ENCODE peak calls at places on chromosomes 5 and 9, in four cellular contexts. W is A673, U is MM.1S, Q is pancreas. I is an unnamed sample. For H3K4me1, the result is how much of the 10 kb centered on the place peaks cover.

GRCh38 chr5:119878712-119879111 is 249.4 kb downstream of the FAM170A start:
- DNase-seq in W (no peak), U (no peak), Q (no peak), I (no peak)

GRCh38 chr5:34978681-34979080 is 49.3 kb downstream of the DNAJC21 start:
- DNase-seq in W (no peak), U (no peak), Q (no peak), I (no peak)

GRCh38 chr5:24642022-24642421 is 2.8 kb downstream of the CDH10 start:
- DNase-seq in W (peak), U (peak), Q (no peak), I (no peak)

GRCh38 chr9:137167113-137167751 is 2.6 kb downstream of the LRRC26 start:
- DNase-seq in W (no peak), U (no peak), Q (no peak), I (no peak)

GRCh38 chr5:10949856-10950630 is 189.0 kb upstream of the DAP start:
- DNase-seq in W (no peak), U (no peak), Q (no peak), I (no peak)

GRCh38 chr5:72599519-72600400 is 92.5 kb upstream of the ZNF366 start:
- DNase-seq in W (no peak), U (no peak), Q (no peak), I (no peak)

GRCh38 chr5:151906246-151906645 is 18.4 kb downstream of the GLRA1 start:
- DNase-seq in W (peak), U (no peak), Q (no peak), I (no peak)

GRCh38 chr9:99576830-99577229 is 244.9 kb upstream of the NR4A3 start:
- DNase-seq in W (no peak), U (no peak), Q (no peak), I (no peak)

GRCh38 chr5:128358826-128359225 is 179.2 kb downstream of the FBN2 start:
- DNase-seq in W (no peak), U (no peak), Q (no peak), I (no peak)

GRCh38 chr5:52605992-52606321 is 181.8 kb upstream of the ITGA1 start:
- DNase-seq in W (no peak), U (no peak), Q (no peak), I (no peak)

GRCh38 chr5:150141544-150142188 is 14.0 kb downstream of the PDGFRB start:
- DNase-seq in W (no peak), U (no peak), Q (no peak), I (no peak)

GRCh38 chr9:79264511-79265448 is 307.0 kb upstream of the TLE4 start:
- DNase-seq in W (peak), U (no peak), Q (no peak), I (no peak)

GRCh38 chr5:100706796-100707195 is 171.6 kb downstream of the FAM174A start:
- DNase-seq in W (peak), U (peak), Q (no peak), I (no peak)

GRCh38 chr5:145463634-145464033 is 371.5 kb downstream of the PRELID2 start:
- DNase-seq in W (no peak), U (no peak), Q (no peak), I (no peak)

GRCh38 chr9:135095470-135096407 is 8.3 kb downstream of the OLFM1 start:
- DNase-seq in W (peak), U (no peak), Q (peak), I (no peak)

GRCh38 chr5:109718632-109719031 is 28.9 kb downstream of the MAN2A1 start:
- DNase-seq in W (no peak), U (no peak), Q (no peak), I (no peak)

GRCh38 chr5:133996683-133997252 is 8.0 kb downstream of the VDAC1 start:
- DNase-seq in W (no peak), U (no peak), Q (no peak), I (no peak)

GRCh38 chr5:180600554-180601041 is 9.3 kb upstream of the SCGB3A1 start:
- DNase-seq in W (no peak), U (no peak), Q (no peak), I (no peak)

GRCh38 chr5:176489077-176489476 is 40.9 kb downstream of the FAF2 start:
- DNase-seq in W (no peak), U (no peak), Q (no peak), I (no peak)

GRCh38 chr5:55997742-55998351 is 3.1 kb upstream of the IL6ST start:
- DNase-seq in W (no peak), U (no peak), Q (no peak), I (no peak)

GRCh38 chr9:84315278-84315877 is 25.2 kb downstream of the SLC28A3 start:
- DNase-seq in W (peak), U (peak), Q (no peak), I (peak)

GRCh38 chr5:170630711-170631141 is 126.9 kb downstream of the KCNIP1 start:
- DNase-seq in W (no peak), U (no peak), Q (no peak), I (no peak)

GRCh38 chr5:133520991-133521706 is 91.2 kb downstream of the FSTL4 start:
- DNase-seq in W (no peak), U (no peak), Q (no peak), I (no peak)

GRCh38 chr5:27875148-27875547 is 836.8 kb upstream of the CDH9 start:
- DNase-seq in W (no peak), U (no peak), Q (no peak), I (no peak)

GRCh38 chr5:1184481-1184880 is 16.9 kb upstream of the SLC6A19 start:
- DNase-seq in W (no peak), U (no peak), Q (peak), I (peak)

GRCh38 chr5:88325868-88326267 is 57.2 kb upstream of the TMEM161B start:
- DNase-seq in W (no peak), U (no peak), Q (no peak), I (no peak)

DNA sequence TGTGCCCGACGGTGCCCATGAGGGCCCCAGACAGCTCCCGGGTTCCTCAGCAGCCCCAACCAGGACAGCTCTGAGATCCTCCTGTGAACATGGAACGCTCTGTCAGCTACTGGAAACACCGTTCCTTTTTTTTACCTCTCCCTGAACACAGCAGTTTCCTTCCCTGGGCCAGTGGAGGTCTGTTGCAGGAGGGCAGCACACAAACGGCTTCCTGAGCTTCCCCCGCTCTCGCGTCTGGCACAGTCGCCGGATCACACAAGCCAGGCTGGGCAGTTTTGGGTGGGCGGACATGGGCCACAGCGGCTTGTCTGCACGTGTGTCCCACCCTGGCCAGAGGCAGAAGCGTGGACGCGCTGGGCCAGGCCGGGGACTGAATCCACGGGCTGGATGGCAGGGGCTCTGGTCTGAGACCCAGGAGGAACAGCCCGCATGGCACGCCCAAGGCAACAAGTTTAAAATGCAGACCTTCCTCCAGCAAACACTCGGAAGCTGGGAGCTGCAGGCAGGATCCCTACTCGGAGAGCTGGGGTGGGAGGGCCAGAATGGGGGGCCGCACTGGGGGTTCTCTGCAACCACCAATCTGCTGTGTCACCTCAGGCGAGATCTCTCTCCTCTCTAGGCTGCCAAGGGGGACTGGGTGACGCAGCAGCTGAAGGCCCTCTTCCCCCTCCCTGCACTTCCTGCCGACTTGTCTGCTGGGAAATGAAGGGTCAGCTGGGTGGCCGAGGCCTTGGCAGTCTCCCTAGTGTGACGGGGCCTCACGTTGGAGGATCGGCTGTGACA is 106.9 kb upstream of the SARDH start:
- DNase-seq in W (no peak), U (no peak), Q (no peak), I (peak)
- H3K4me1 ChIP-seq in W (under half), U (under half), Q (under half), I (under half)

GRCh38 chr9:89619019-89619418 is 14.2 kb downstream of the GADD45G start:
- DNase-seq in W (no peak), U (no peak), Q (no peak), I (no peak)
- TF ChIP-seq CTCF in W (no peak), U (no peak), Q (no peak), I (no peak)

GRCh38 chr5:14036514-14036913 is 92.0 kb upstream of the DNAH5 start:
- DNase-seq in W (no peak), U (no peak), Q (no peak), I (no peak)
- H3K4me1 ChIP-seq in W (under half), U (under half), Q (under half), I (under half)

DNA sequence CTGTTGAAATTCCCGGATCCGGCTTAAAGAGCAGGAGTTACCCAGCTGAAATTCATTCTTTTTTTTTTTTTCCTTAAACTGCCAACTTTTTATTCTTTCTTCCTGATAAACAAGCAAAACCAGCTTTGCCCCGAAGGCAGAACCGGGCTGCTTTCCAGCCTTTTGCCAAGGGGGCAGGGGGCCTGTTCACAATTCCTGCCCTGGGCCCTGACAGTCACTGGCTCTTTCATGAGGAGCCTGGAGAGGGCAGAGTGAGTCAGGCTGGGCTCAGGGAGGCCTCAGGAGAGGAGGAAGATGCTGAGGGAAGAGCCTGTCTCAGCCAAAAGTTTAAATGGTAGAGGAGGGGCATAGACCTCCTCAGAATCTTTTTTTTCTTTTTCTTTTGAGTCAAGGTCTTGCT is 4.8 kb downstream of the GLIPR2 start:
- DNase-seq in W (no peak), U (no peak), Q (no peak), I (no peak)
- TF ChIP-seq CTCF in W (no peak), U (no peak), Q (no peak), I (peak)

DNA sequence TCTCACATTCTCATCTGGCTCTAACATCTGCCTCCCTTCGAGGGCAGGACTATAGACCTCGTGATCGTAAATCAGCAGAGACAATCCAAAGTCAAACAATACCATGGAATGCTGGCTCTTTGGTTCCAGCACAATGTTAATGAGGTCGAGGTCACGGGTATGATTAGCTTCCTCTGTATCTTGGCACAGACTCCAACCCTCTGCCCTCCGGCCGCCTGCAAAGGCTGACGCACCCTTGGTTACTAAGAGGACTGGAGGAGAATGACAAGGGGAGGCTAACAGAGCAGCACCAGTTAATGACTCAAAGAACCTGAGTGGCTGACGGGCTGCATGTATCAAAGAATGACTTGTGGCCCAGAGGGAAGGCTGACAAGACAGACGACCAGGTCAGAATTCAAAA is 10.1 kb downstream of the LHFPL2 start:
- DNase-seq in W (no peak), U (no peak), Q (peak), I (peak)
- H3K4me1 ChIP-seq in W (under half), U (under half), Q (under half), I (half or more)

DNA sequence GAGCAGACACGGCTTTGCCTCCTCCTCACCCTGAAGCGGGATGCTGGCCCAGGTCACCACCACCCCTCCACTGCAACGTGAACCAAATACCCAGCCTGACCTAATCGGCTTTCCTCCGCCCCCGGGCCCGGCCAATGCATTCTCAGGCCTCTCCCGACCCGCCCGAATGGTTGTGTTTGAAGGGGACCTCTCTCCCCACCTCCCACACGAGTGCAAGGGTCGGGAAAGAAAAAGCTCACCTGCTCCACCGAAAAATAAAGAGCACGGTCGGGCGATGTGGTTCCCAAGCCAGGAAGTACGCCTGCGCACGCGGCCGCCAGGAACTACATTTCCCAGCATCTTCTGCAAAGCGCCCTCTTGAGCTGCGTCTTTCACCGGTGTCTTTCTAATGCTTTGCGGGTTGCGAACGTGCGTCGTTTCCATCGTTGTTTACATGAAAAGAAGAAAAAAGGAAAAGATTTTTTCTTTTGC is at the start of gene ZNF883:
- DNase-seq in W (peak), U (peak), Q (peak), I (peak)
- TF ChIP-seq CTCF in W (no peak), U (no peak), Q (no peak), I (no peak)

DNA sequence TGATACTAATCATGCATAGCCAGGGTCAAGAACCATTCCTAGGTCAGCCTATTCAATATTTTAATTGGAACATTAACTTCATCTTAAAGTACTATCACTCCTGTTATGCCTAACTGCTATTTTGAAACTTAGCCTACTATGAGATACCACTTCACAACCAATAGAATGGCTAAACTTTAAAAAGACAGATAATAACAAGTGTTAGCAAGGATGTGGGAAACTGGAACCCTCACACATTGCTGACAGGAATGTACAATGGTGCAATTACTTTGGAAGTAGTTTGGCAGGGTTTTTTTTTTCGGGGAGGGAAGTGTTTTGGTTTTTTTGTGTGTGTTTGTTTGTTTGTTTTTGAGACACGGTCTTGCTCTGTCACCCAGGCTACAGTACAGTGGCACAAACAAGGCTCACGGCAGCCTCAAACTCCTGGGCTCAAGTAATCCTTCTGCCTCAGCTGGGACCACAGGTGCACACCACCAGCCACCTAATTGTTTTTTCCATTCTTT is 10.6 kb downstream of the AGTPBP1 start:
- DNase-seq in W (no peak), U (no peak), Q (no peak), I (no peak)
- H3K4me1 ChIP-seq in W (under half), U (under half), Q (under half), I (half or more)

GRCh38 chr5:68480385-68480940 is 264.9 kb downstream of the PIK3R1 start:
- DNase-seq in W (no peak), U (no peak), Q (no peak), I (no peak)

GRCh38 chr5:68478306-68479091 is 262.9 kb downstream of the PIK3R1 start:
- DNase-seq in W (no peak), U (no peak), Q (no peak), I (no peak)

GRCh38 chr5:68475476-68475875 is 259.9 kb downstream of the PIK3R1 start:
- DNase-seq in W (no peak), U (no peak), Q (no peak), I (no peak)

GRCh38 chr5:68479524-68479923 is 264.0 kb downstream of the PIK3R1 start:
- DNase-seq in W (no peak), U (no peak), Q (no peak), I (peak)

DNA sequence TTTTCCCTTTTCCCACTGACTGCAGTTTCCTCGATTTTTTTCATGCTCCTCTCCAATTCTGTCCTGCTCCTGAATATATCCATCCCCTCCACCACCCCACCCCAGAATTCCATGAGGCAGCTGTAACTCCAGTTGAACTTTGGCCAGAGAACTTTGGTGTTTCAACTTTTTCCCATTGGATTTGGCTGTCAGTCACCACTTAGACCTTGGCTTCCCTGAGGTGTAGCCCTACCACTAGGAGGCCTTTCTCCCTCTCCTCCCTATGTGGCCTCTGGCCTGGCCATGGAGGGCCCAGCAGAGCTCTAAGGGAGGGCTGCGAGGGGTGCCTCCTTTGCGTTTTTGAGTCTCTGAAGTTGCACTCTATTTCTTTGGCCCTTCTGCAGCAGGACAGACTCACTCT is 261.3 kb downstream of the PIK3R1 start:
- DNase-seq in W (no peak), U (no peak), Q (no peak), I (no peak)
- TF ChIP-seq CTCF in W (peak), U (no peak), Q (no peak), I (peak)

GRCh38 chr9:33860200-33860871 is 43.4 kb downstream of the UBE2R2 start:
- DNase-seq in W (no peak), U (no peak), Q (no peak), I (no peak)

GRCh38 chr9:33856247-33856646 is 39.3 kb downstream of the UBE2R2 start:
- DNase-seq in W (no peak), U (no peak), Q (no peak), I (no peak)

GRCh38 chr9:33867747-33868429 is 50.9 kb downstream of the UBE2R2 start:
- DNase-seq in W (no peak), U (no peak), Q (no peak), I (peak)

GRCh38 chr9:33858346-33858869 is 41.4 kb downstream of the UBE2R2 start:
- DNase-seq in W (peak), U (no peak), Q (no peak), I (no peak)

DNA sequence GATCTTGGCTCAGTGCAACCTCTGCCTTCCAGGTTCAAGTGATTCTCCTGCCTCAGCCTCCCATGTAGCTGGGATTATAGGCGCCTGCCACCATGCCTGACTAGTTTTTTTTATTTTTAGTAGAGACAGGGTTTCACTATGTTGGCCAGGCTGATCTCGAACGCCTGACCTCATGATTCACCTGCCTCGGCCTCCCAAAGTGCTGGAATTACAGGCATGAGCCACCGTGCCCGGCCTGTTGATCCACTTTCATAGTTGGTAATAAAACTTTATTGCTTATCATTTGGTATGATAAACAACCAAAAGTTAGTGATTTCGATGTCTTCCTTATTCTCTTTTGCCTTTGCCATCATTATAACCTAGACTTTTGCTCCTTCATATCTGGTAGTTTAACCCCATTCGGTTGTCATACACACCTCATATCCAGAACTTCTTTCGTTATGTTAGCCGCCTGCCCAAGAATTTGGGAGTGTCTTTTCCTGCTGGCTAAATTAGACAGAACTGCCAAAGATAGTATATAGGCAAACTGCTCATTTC is 45.0 kb downstream of the UBE2R2 start:
- DNase-seq in W (no peak), U (no peak), Q (no peak), I (no peak)
- H3K4me1 ChIP-seq in W (under half), U (under half), Q (under half), I (half or more)

I was measured in left ventricle myocardium inferior.